ENCODE peak calls at places on chromosomes 2 and 18, in six cellular contexts. Q, N, A, M, B and S are unnamed samples.

GRCh38 chr18:48928787-48929186 is 22.0 kb downstream of the SMAD7 start:
- DNase-seq in N (peak), B (no peak), Q (peak), A (no peak), M (no peak), S (peak)

GRCh38 chr2:20959252-20959651 is 84.6 kb downstream of the APOB start:
- DNase-seq in B (no peak), N (no peak), Q (no peak), M (no peak), A (no peak), S (no peak)

GRCh38 chr18:389658-390357 is 110.7 kb downstream of the COLEC12 start:
- DNase-seq in Q (no peak), B (no peak), A (no peak), N (peak), M (peak), S (no peak)

GRCh38 chr2:2039826-2040225 is 291.2 kb downstream of the MYT1L start:
- DNase-seq in A (no peak), N (no peak), M (no peak), Q (no peak), B (no peak), S (no peak)

GRCh38 chr2:37427241-37427640 is 82.8 kb downstream of the QPCT start:
- DNase-seq in M (no peak), N (no peak), A (no peak), Q (no peak), B (no peak), S (no peak)

GRCh38 chr2:6780765-6781274 is 84.9 kb downstream of the CMPK2 start:
- DNase-seq in Q (peak), M (peak), N (peak), B (no peak), A (no peak), S (no peak)

GRCh38 chr2:238872628-238873400 is 24.9 kb downstream of the TWIST2 start:
- DNase-seq in Q (no peak), B (no peak), N (no peak), A (no peak), M (no peak), S (no peak)

GRCh38 chr18:10900435-10900834 is 248.9 kb downstream of the PIEZO2 start:
- DNase-seq in Q (no peak), M (no peak), A (no peak), B (no peak), N (no peak), S (no peak)

GRCh38 chr2:148552675-148553331 is 91.7 kb upstream of the EPC2 start:
- DNase-seq in B (no peak), N (no peak), M (no peak), Q (no peak), A (no peak), S (peak)

GRCh38 chr18:39455300-39455699 is 1889.7 kb upstream of the CELF4 start:
- DNase-seq in M (peak), Q (no peak), N (peak), A (no peak), B (no peak), S (no peak)

GRCh38 chr18:14577971-14578370 is 34.6 kb upstream of the POTEC start:
- DNase-seq in B (peak), M (no peak), N (peak), A (no peak), Q (no peak), S (no peak)

GRCh38 chr2:36663851-36664715 is 32.4 kb upstream of the VIT start:
- DNase-seq in Q (peak), N (peak), B (peak), A (peak), M (peak), S (peak)

GRCh38 chr2:27809761-27810241 is 38.3 kb downstream of the MRPL33 start:
- DNase-seq in A (no peak), N (peak), Q (no peak), B (no peak), M (peak), S (no peak)

GRCh38 chr2:160752475-160753330 is 259.1 kb upstream of the RBMS1 start:
- DNase-seq in Q (no peak), M (peak), B (no peak), N (peak), A (no peak), S (no peak)

GRCh38 chr2:120731175-120731574 is 4.5 kb upstream of the GLI2 start:
- DNase-seq in N (no peak), B (no peak), Q (no peak), M (no peak), A (no peak), S (no peak)

GRCh38 chr2:237628482-237629187 is 1.2 kb downstream of the LRRFIP1 start:
- DNase-seq in N (no peak), Q (no peak), B (no peak), A (no peak), M (no peak), S (no peak)

GRCh38 chr18:801137-801536 is 10.9 kb downstream of the YES1 start:
- DNase-seq in M (no peak), N (no peak), B (no peak), Q (no peak), A (no peak), S (no peak)

GRCh38 chr18:21281611-21282010 is 39.6 kb downstream of the GREB1L start:
- DNase-seq in B (no peak), M (no peak), N (no peak), Q (no peak), A (no peak), S (no peak)

GRCh38 chr2:189204322-189204941 is 24.9 kb upstream of the COL5A2 start:
- DNase-seq in M (peak), N (peak), B (no peak), A (peak), Q (peak), S (no peak)

GRCh38 chr2:234550056-234550455 is 53.2 kb upstream of the ARL4C start:
- DNase-seq in Q (no peak), A (no peak), N (no peak), B (no peak), M (no peak), S (no peak)

GRCh38 chr2:25548587-25548986 is 124.8 kb downstream of the DTNB start:
- DNase-seq in N (no peak), M (no peak), B (no peak), A (no peak), Q (no peak), S (no peak)

GRCh38 chr2:157046396-157046795 is 211.1 kb upstream of the GALNT5 start:
- DNase-seq in N (no peak), M (no peak), Q (no peak), A (no peak), B (no peak), S (no peak)

GRCh38 chr2:67462741-67463496 is 65.8 kb downstream of the ETAA1 start:
- DNase-seq in Q (no peak), B (no peak), N (no peak), M (peak), A (no peak), S (no peak)

GRCh38 chr2:218983263-218983970 is 1.6 kb downstream of the FEV start:
- DNase-seq in A (peak), M (no peak), Q (no peak), B (no peak), N (no peak), S (peak)

GRCh38 chr2:15711126-15711860 is 119.6 kb downstream of the DDX1 start:
- DNase-seq in M (no peak), B (no peak), Q (no peak), N (no peak), A (no peak), S (no peak)

GRCh38 chr2:45005261-45006002 is 3.8 kb downstream of the SIX2 start:
- DNase-seq in N (no peak), A (no peak), M (no peak), B (no peak), Q (no peak), S (no peak)

GRCh38 chr2:175228179-175228578 is 46.7 kb upstream of the ATP5MC3 start:
- DNase-seq in Q (no peak), B (no peak), N (no peak), M (no peak), A (no peak), S (no peak)

GRCh38 chr2:187718092-187718491 is 163.9 kb upstream of the TFPI start:
- DNase-seq in Q (no peak), M (no peak), B (no peak), A (no peak), N (no peak), S (no peak)

GRCh38 chr18:47983055-47983454 is 52.6 kb upstream of the SMAD2 start:
- DNase-seq in M (peak), A (no peak), B (no peak), N (no peak), Q (no peak), S (no peak)

GRCh38 chr2:73614997-73615396 is 27.2 kb downstream of the NAT8 start:
- DNase-seq in Q (no peak), B (no peak), M (no peak), N (no peak), A (no peak), S (no peak)

GRCh38 chr2:200966770-200967169 is 3.3 kb upstream of the ORC2 start:
- DNase-seq in Q (peak), B (peak), A (peak), N (peak), M (peak), S (peak)

GRCh38 chr2:142716463-142717242 is 160.8 kb upstream of the KYNU start:
- DNase-seq in Q (no peak), B (no peak), A (no peak), N (peak), M (peak), S (no peak)

GRCh38 chr2:8300905-8301304 is 381.0 kb upstream of the ID2 start:
- DNase-seq in N (no peak), A (no peak), Q (no peak), B (no peak), M (no peak), S (no peak)

GRCh38 chr18:12744103-12744502 is 41.3 kb downstream of the PSMG2 start:
- DNase-seq in A (peak), M (peak), B (peak), N (peak), Q (peak), S (peak)

GRCh38 chr2:66021296-66021695 is 413.6 kb upstream of the MEIS1 start:
- DNase-seq in A (no peak), M (no peak), B (no peak), N (no peak), Q (no peak), S (no peak)

GRCh38 chr2:10052216-10052615 is 8.9 kb downstream of the KLF11 start:
- DNase-seq in A (no peak), B (no peak), M (no peak), Q (no peak), N (no peak), S (no peak)

GRCh38 chr2:226622484-226622883 is 177.1 kb downstream of the IRS1 start:
- DNase-seq in Q (no peak), N (no peak), A (no peak), B (no peak), M (no peak), S (no peak)
- TF ChIP-seq CTCF in Q (no peak), N (peak), A (no peak), B (peak), M (peak), S (no peak)

DNA sequence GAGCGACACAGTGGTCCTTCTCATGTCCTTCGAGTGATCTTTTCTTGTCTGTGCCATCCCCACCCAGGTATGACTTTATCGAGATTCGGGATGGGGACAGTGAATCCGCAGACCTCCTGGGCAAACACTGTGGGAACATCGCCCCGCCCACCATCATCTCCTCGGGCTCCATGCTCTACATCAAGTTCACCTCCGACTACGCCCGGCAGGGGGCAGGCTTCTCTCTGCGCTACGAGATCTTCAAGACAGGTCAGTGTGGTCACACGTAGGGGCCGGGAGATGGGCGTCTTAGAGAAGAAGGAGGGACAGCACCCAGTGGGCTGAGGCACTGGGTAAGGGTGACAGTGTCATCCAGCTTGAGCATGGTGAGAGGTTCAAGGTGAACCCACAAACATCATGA is 33.8 kb downstream of the NRP2 start:
- DNase-seq in Q (no peak), N (no peak), M (no peak), B (no peak), A (no peak), S (no peak)
- TF ChIP-seq CTCF in Q (no peak), N (peak), M (no peak), B (peak), A (no peak), S (peak)

GRCh38 chr2:85838181-85838580 is 50.6 kb downstream of the ST3GAL5 start:
- DNase-seq in Q (no peak), B (no peak), N (no peak), M (peak), A (no peak), S (no peak)
- TF ChIP-seq CTCF in Q (no peak), B (no peak), N (no peak), M (no peak), A (no peak), S (peak)

DNA sequence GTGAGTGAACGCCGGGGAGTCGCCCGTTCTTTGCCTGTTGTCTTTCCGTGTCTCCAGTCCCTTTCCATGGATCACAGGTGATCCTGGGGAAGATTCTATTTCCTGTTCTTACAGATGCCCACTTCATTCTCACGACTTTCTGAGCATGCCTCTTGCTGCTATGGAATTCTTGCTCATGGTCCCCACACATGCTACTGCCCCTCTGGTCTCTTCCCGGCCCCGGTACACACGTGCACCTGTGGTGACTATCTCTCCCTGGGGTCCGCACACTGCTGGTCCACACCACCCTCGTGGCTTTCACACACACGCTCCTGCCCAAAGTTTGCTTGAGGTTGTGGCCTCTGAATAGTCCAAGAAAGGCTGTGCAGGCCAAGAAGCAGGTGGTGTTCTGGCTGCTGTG is 67.9 kb upstream of the ALKAL2 start:
- DNase-seq in N (no peak), A (no peak), B (no peak), Q (no peak), M (no peak), S (no peak)
- TF ChIP-seq CTCF in N (no peak), A (no peak), B (no peak), Q (no peak), M (no peak), S (no peak)

GRCh38 chr2:19350678-19351401 is 7.6 kb downstream of the OSR1 start:
- DNase-seq in A (peak), N (no peak), Q (no peak), M (no peak), B (no peak), S (peak)
- TF ChIP-seq CTCF in A (no peak), N (no peak), Q (no peak), M (no peak), B (no peak), S (no peak)

GRCh38 chr2:195659114-195659513 is 2.1 kb downstream of the SLC39A10 start:
- DNase-seq in A (peak), M (peak), N (peak), B (no peak), Q (no peak), S (peak)

GRCh38 chr2:195656131-195656858 is 731 bp upstream of the SLC39A10 start:
- DNase-seq in A (no peak), M (no peak), B (no peak), N (no peak), Q (no peak), S (no peak)

GRCh38 chr2:195658541-195658890 is 1.5 kb downstream of the SLC39A10 start:
- DNase-seq in M (peak), Q (peak), N (peak), B (peak), A (no peak), S (no peak)

GRCh38 chr2:195657634-195658540 is 861 bp downstream of the SLC39A10 start:
- DNase-seq in M (peak), A (peak), Q (peak), N (peak), B (peak), S (peak)

GRCh38 chr2:195656859-195657633 is at the start of gene SLC39A10:
- DNase-seq in A (peak), M (peak), N (peak), B (peak), Q (peak), S (peak)
- TF ChIP-seq CTCF in A (no peak), M (no peak), N (no peak), B (no peak), Q (no peak), S (peak)

GRCh38 chr2:99818842-99819241 is 323.5 kb downstream of the AFF3 start:
- DNase-seq in B (no peak), A (no peak), M (peak), N (no peak), Q (no peak), S (no peak)
- TF ChIP-seq CTCF in B (no peak), A (no peak), M (peak), N (peak), Q (no peak), S (peak)